ENCODE peak calls at places on chromosomes 11 and 22, in six cellular contexts. A is aorta, D is fibroblast of lung, Z is thoracic aorta, J is A549, V is NT2/D1. X is an unnamed sample.
A peak's percentile ranks its signal among the peaks of the same experiment; 100 is the strongest.

GRCh38 chr11:29260939-29261705 is 755.7 kb downstream of the KCNA4 start:
- DNase-seq in A (no peak), D (peak; percentile 74), Z (no peak), J (peak; percentile 86), V (no peak), X (no peak)

GRCh38 chr11:13110929-13111812 is 102.1 kb downstream of the RASSF10 start:
- DNase-seq in A (no peak), D (peak; percentile 86), Z (no peak), J (peak; percentile 64), V (no peak), X (no peak)

GRCh38 chr11:93740031-93740801 is 1.1 kb downstream of the TAF1D start:
- DNase-seq in A (no peak), D (peak; percentile 61), Z (no peak), J (peak; percentile 25), V (no peak), X (peak; percentile 46)

GRCh38 chr11:126511475-126512115 is 156.1 kb downstream of the ST3GAL4 start:
- DNase-seq in A (no peak), D (no peak), Z (no peak), J (no peak), V (no peak), X (no peak)

GRCh38 chr11:44497995-44498394 is 67.5 kb upstream of the CD82 start:
- DNase-seq in A (no peak), D (no peak), Z (no peak), J (no peak), V (no peak), X (no peak)

GRCh38 chr11:63489879-63490278 is 1.1 kb downstream of the PLAAT5 start:
- DNase-seq in A (no peak), D (peak; percentile 85), Z (no peak), J (no peak), V (no peak), X (peak; percentile 78)

GRCh38 chr22:36611241-36611976 is 82.4 kb upstream of the EIF3D start:
- DNase-seq in A (no peak), D (no peak), Z (no peak), J (no peak), V (no peak), X (no peak)

GRCh38 chr11:2513441-2513840 is 68.6 kb downstream of the KCNQ1 start:
- DNase-seq in A (peak; percentile 43), D (no peak), Z (no peak), J (no peak), V (no peak), X (no peak)

GRCh38 chr11:68042219-68043028 is 3.6 kb downstream of the TCIRG1 start:
- DNase-seq in A (peak; percentile 62), D (no peak), Z (no peak), J (no peak), V (no peak), X (no peak)

GRCh38 chr11:28243057-28243456 is 134.9 kb downstream of the METTL15 start:
- DNase-seq in A (no peak), D (no peak), Z (no peak), J (no peak), V (no peak), X (no peak)

GRCh38 chr11:8281266-8281665 is 17.6 kb upstream of the LMO1 start:
- DNase-seq in A (peak; percentile 24), D (no peak), Z (no peak), J (no peak), V (no peak), X (no peak)

GRCh38 chr11:62402226-62402625 is 16.6 kb upstream of the SCGB1A1 start:
- DNase-seq in A (peak; percentile 87), D (no peak), Z (no peak), J (no peak), V (no peak), X (no peak)

GRCh38 chr22:30305519-30305905 is 16.2 kb upstream of the CASTOR1 start:
- DNase-seq in A (no peak), D (no peak), Z (no peak), J (no peak), V (no peak), X (no peak)

GRCh38 chr11:23856654-23857053 is 640.2 kb upstream of the LUZP2 start:
- DNase-seq in A (no peak), D (no peak), Z (no peak), J (no peak), V (no peak), X (peak; percentile 89)

GRCh38 chr11:116499396-116500001 is 273.3 kb downstream of the BUD13 start:
- DNase-seq in A (peak; percentile 86), D (peak; percentile 34), Z (no peak), J (peak; percentile 66), V (peak; percentile 92), X (peak; percentile 72)

GRCh38 chr22:20230777-20231420 is 37.2 kb downstream of the RTN4R start:
- DNase-seq in A (no peak), D (no peak), Z (no peak), J (no peak), V (no peak), X (no peak)

GRCh38 chr11:66861774-66862558 is 5.1 kb downstream of the LRFN4 start:
- DNase-seq in A (no peak), D (no peak), Z (no peak), J (no peak), V (no peak), X (no peak)

GRCh38 chr11:40384991-40385390 is 1074.5 kb downstream of the LRRC4C start:
- DNase-seq in A (no peak), D (peak; percentile 70), Z (no peak), J (no peak), V (no peak), X (no peak)

GRCh38 chr11:1288426-1289151 is 20.8 kb downstream of the TOLLIP start:
- DNase-seq in A (peak; percentile 63), D (no peak), Z (no peak), J (no peak), V (no peak), X (no peak)

GRCh38 chr11:68524213-68524612 is 63.7 kb downstream of the PPP6R3 start:
- DNase-seq in A (no peak), D (no peak), Z (no peak), J (no peak), V (no peak), X (no peak)

GRCh38 chr11:21814169-21814568 is 378.7 kb upstream of the ANO5 start:
- DNase-seq in A (no peak), D (peak; percentile 2), Z (no peak), J (peak; percentile 46), V (no peak), X (no peak)

GRCh38 chr11:65781152-65781961 is 581 bp upstream of the AP5B1 start:
- DNase-seq in A (peak; percentile 81), D (no peak), Z (no peak), J (no peak), V (no peak), X (peak; percentile 14)

GRCh38 chr22:20080445-20080775 is 369 bp downstream of the DGCR8 start:
- DNase-seq in A (peak; percentile 89), D (peak; percentile 50), Z (peak; percentile 11), J (peak; percentile 50), V (no peak), X (peak; percentile 52)

GRCh38 chr11:76916712-76917111 is 56.0 kb downstream of the ACER3 start:
- DNase-seq in A (no peak), D (no peak), Z (no peak), J (no peak), V (no peak), X (no peak)
- H3K4me3 ChIP-seq in A (no peak overlapping the region), D (no peak overlapping the region), Z (no peak overlapping the region), J (no peak overlapping the region), V (no peak overlapping the region), X (no peak overlapping the region)

DNA sequence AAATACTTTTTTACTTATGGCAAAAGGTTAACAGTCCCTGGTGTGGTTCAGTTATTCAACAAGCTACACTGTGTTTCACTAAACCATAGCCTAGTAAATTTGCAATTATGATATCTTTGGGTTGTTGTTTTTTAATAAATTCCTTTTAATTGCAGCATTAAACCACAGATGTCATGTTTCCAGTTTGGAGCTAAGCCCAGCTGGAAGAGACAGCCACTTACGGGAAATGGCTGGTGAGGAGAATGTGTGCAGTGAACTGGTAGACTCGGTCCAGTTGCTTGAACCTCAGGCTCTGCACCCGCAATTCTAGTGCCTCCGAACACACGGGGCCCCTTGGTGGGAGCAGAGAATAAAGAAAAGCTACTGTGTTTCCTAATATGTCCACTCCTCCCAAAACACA is 70.8 kb downstream of the WNT11 start:
- DNase-seq in A (no peak), D (no peak), Z (no peak), J (no peak), V (no peak), X (no peak)
- H3K4me1 ChIP-seq in A (peaks cover 7% of the 10 kb centered on the region), D (no peaks in the 10 kb centered on the region), Z (peaks cover 35% of the 10 kb centered on the region), J (no peaks in the 10 kb centered on the region), V (no peaks in the 10 kb centered on the region), X (peaks cover 28% of the 10 kb centered on the region)

GRCh38 chr22:32985899-32986772 is 72.0 kb downstream of the SYN3 start:
- DNase-seq in A (no peak), D (peak; percentile 68), Z (peak; percentile 31), J (peak; percentile 61), V (peak; percentile 73), X (peak; percentile 89)

GRCh38 chr22:32990187-32990586 is 68.0 kb downstream of the SYN3 start:
- DNase-seq in A (no peak), D (no peak), Z (no peak), J (no peak), V (no peak), X (no peak)

GRCh38 chr22:32986773-32987050 is 71.5 kb downstream of the SYN3 start:
- DNase-seq in A (no peak), D (peak; percentile 19), Z (no peak), J (no peak), V (no peak), X (no peak)

GRCh38 chr22:32991353-32992115 is 66.6 kb downstream of the SYN3 start:
- DNase-seq in A (no peak), D (peak; percentile 12), Z (no peak), J (no peak), V (no peak), X (peak; percentile 12)

GRCh38 chr22:32987081-32987631 is 71.0 kb downstream of the SYN3 start:
- DNase-seq in A (no peak), D (peak; percentile 93), Z (no peak), J (no peak), V (peak; percentile 54), X (no peak)
- H3K4me3 ChIP-seq in A (no peak overlapping the region), D (no peak overlapping the region), Z (no peak overlapping the region), J (no peak overlapping the region), V (no peak overlapping the region), X (no peak overlapping the region)

DNA sequence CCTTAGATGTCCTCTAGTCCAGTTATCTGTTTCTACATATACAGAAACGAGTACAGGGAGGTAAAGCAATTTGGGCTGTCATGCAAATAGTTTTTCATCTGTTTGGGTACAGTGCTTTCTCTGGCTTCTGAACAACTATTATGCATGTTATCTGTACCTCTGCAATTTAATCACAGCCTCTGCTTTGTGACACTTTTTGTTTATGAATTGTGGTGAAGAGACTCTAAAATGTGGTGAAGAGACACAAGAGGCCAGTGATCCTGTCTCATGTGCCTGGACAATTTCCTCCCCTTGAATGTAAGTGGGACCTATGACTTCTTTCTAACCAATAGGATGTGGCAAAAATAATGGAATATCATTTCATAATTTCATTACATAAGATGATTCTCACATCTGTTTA is 130.3 kb upstream of the ARHGAP42 start:
- DNase-seq in A (no peak), D (no peak), Z (no peak), J (no peak), V (no peak), X (no peak)
- H3K4me1 ChIP-seq in A (no peaks in the 10 kb centered on the region), D (no peaks in the 10 kb centered on the region), Z (peaks cover 33% of the 10 kb centered on the region), J (no peaks in the 10 kb centered on the region), V (no peaks in the 10 kb centered on the region), X (no peaks in the 10 kb centered on the region)

GRCh38 chr11:83033367-83033766 is 38.3 kb downstream of the RAB30 start:
- DNase-seq in A (no peak), D (no peak), Z (no peak), J (no peak), V (no peak), X (no peak)
- H3K4me3 ChIP-seq in A (peak overlapping the region; percentile 38), D (peak overlapping the region; percentile 48), Z (peak overlapping the region; percentile 61), J (no peak overlapping the region), V (no peak overlapping the region), X (no peak overlapping the region)